ENCODE peak calls at places on chromosomes 11 and 22, in five cellular contexts. L is endothelial cell of umbilical vein, A is Peyer's patch, U is lower lobe of right lung, R is adrenal gland. D is an unnamed sample. For H3K4me1, the result is how much of the 10 kb centered on the place peaks cover.

GRCh38 chr11:78564037-78564888 is 10.4 kb downstream of the NARS2 start:
- DNase-seq in U (no peak), L (peak), R (peak), A (peak), D (peak)

GRCh38 chr11:72023335-72023734 is 24.6 kb downstream of the IL18BP start:
- DNase-seq in L (no peak), A (no peak), R (no peak), U (no peak), D (no peak)

GRCh38 chr11:63813563-63814382 is 517 bp downstream of the SPINDOC start:
- DNase-seq in A (peak), R (peak), L (peak), U (peak), D (peak)

GRCh38 chr22:31081963-31082605 is 966 bp downstream of the SMTN start:
- DNase-seq in R (no peak), A (no peak), U (no peak), L (peak), D (no peak)

GRCh38 chr11:10528121-10528520 is 12.9 kb downstream of the RNF141 start:
- DNase-seq in U (no peak), R (no peak), A (no peak), L (peak), D (no peak)

GRCh38 chr22:20178075-20178921 is 27.4 kb upstream of the CCDC188 start:
- DNase-seq in L (no peak), A (no peak), R (no peak), U (no peak), D (no peak)

GRCh38 chr11:22928207-22928917 is 68.1 kb upstream of the CCDC179 start:
- DNase-seq in R (no peak), U (no peak), L (no peak), A (no peak), D (no peak)

GRCh38 chr22:22424956-22425355 is 83.6 kb downstream of the ZNF280B start:
- DNase-seq in L (no peak), U (no peak), R (no peak), A (no peak), D (no peak)

GRCh38 chr11:69962152-69962551 is 116.0 kb upstream of the ANO1 start:
- DNase-seq in U (no peak), A (no peak), R (no peak), L (peak), D (no peak)

GRCh38 chr22:43203471-43203981 is 16.6 kb upstream of the TTLL12 start:
- DNase-seq in L (no peak), U (no peak), R (peak), A (no peak), D (no peak)

GRCh38 chr22:29593923-29594322 is 9.5 kb upstream of the NF2 start:
- DNase-seq in A (no peak), L (no peak), U (no peak), R (no peak), D (no peak)

GRCh38 chr22:19765477-19766234 is 5.1 kb downstream of the TBX1 start:
- DNase-seq in U (no peak), A (no peak), L (no peak), R (peak), D (no peak)

GRCh38 chr11:32448232-32448631 is 12.9 kb upstream of the WT1 start:
- DNase-seq in U (no peak), R (no peak), A (no peak), L (no peak), D (peak)

GRCh38 chr11:13215157-13215556 is 62.4 kb upstream of the BMAL1 start:
- DNase-seq in R (no peak), L (peak), A (no peak), U (no peak), D (no peak)

GRCh38 chr22:32909561-32910348 is 108.2 kb downstream of the TIMP3 start:
- DNase-seq in A (no peak), L (no peak), R (peak), U (no peak), D (no peak)

GRCh38 chr11:10488581-10489443 is 33.7 kb downstream of the AMPD3 start:
- DNase-seq in R (peak), A (peak), L (no peak), U (no peak), D (no peak)

GRCh38 chr22:48336339-48337060 is 1491.2 kb downstream of the BRD1 start:
- DNase-seq in U (no peak), R (no peak), L (no peak), A (no peak), D (no peak)

GRCh38 chr22:45318168-45318557 is 8.4 kb downstream of the FAM118A start:
- DNase-seq in L (peak), U (peak), R (peak), A (peak), D (peak)

GRCh38 chr11:9757809-9758675 is 94.2 kb downstream of the SWAP70 start:
- DNase-seq in A (peak), U (peak), R (peak), L (peak), D (peak)

GRCh38 chr11:130211781-130212401 is 52.3 kb downstream of the ST14 start:
- DNase-seq in R (peak), L (no peak), A (peak), U (peak), D (no peak)

GRCh38 chr11:46712874-46713576 is 6.0 kb upstream of the F2 start:
- DNase-seq in R (peak), U (no peak), A (no peak), L (no peak), D (no peak)

GRCh38 chr22:46851941-46852340 is 89.5 kb downstream of the TBC1D22A start:
- DNase-seq in R (no peak), A (no peak), U (no peak), L (no peak), D (no peak)

GRCh38 chr11:69240332-69241074 is 53.5 kb upstream of the MYEOV start:
- DNase-seq in R (no peak), U (no peak), A (no peak), L (no peak), D (no peak)

GRCh38 chr11:113114452-113115027 is 153.3 kb downstream of the NCAM1 start:
- DNase-seq in L (no peak), A (no peak), U (no peak), R (peak), D (peak)

GRCh38 chr11:1238767-1239595 is 16.1 kb downstream of the MUC5B start:
- DNase-seq in U (no peak), A (no peak), L (no peak), R (no peak), D (no peak)

GRCh38 chr11:119578466-119579220 is 150.4 kb downstream of the NECTIN1 start:
- DNase-seq in L (no peak), U (no peak), R (no peak), A (no peak), D (peak)

GRCh38 chr22:38203090-38203810 is 1.5 kb downstream of the MAFF start:
- DNase-seq in R (peak), L (peak), U (peak), A (peak), D (no peak)

GRCh38 chr11:2671748-2672147 is 28.0 kb downstream of the KCNQ1OT1 start:
- DNase-seq in L (no peak), U (no peak), A (peak), R (no peak), D (no peak)

GRCh38 chr11:67445515-67445914 is 2.2 kb upstream of the CORO1B start:
- DNase-seq in R (no peak), A (no peak), U (no peak), L (no peak), D (no peak)
- H3K4me1 ChIP-seq in R (under half), A (under half), U (under half), L (under half), D (under half)

GRCh38 chr11:114138411-114138810 is 78.9 kb downstream of the ZBTB16 start:
- DNase-seq in U (no peak), R (no peak), A (no peak), L (no peak), D (no peak)

GRCh38 chr11:114134870-114135269 is 75.4 kb downstream of the ZBTB16 start:
- DNase-seq in L (peak), A (no peak), R (no peak), U (no peak), D (peak)

GRCh38 chr11:114137838-114138237 is 78.3 kb downstream of the ZBTB16 start:
- DNase-seq in L (no peak), R (no peak), U (no peak), A (no peak), D (no peak)

GRCh38 chr11:114135737-114136151 is 76.2 kb downstream of the ZBTB16 start:
- DNase-seq in A (no peak), U (no peak), R (no peak), L (no peak), D (peak)

DNA sequence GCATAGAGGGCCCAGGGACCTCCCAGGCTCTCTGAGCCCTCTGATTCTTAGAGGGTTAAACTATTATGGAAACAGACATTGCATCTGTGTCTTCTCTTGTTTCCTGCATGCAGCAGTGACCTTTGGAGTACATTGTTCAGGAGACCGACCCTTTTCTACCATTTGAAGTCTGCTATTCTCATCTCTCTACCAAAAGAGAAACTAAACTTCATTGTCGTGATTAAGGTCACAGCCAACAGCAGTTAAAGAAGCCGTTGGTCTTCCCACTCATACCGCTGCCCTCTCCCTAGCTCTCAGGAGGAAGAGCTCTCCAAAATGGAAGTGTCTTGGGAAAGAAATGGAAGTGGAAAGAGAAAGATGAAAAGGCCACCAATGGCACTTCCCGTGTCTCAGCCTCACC is 77.5 kb downstream of the ZBTB16 start:
- DNase-seq in A (no peak), U (no peak), L (no peak), R (no peak), D (no peak)
- H3K4me3 ChIP-seq in A (no peak), U (no peak), L (no peak), R (no peak), D (no peak)

DNA sequence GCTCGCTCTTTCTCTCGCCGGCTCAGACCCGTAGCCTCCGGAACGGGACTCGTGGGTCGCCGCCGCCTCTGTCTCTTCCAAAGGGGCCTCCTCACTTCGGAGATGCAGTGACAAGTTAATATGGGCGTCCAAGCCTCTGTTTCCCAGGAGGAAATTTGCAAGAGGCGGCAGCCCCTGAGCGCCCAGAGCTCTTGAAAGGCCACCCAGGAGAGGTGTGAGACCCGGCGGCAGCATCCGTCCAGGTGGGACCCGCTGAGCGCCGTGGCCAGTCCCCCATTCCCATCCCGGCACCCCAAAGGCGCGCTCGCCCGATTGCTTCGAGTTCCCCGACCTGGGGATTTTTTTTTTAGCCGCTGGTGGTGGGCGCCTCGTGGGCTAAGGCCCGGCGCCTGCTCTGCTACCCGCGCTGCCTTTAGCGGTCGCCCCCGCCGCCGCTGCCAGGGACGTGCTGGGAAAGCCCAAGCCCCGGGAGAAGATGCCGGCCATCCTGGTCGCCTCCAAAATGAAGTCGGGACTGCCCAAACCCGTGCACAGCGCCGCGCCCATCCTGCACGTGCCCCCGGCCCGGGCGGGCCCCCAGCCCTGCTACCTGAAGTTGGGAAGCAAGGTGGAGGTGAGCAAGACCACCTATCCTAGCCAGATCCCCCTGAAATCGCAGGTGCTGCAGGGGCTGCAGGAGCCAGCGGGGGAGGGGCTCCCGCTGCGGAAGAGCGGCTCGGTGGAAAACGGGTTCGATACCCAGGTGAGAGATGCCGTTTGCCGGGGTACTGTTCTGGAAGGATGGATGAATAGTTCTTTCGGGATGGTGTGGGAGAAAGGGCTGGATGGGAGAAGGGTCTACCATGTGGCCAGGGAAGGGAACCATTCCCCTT is 820 bp downstream of the NAV2 start:
- DNase-seq in R (no peak), A (no peak), U (peak), L (peak), D (no peak)
- H3K4me1 ChIP-seq in R (under half), A (under half), U (under half), L (under half), D (under half)

GRCh38 chr22:26986884-26987283 is 329.5 kb downstream of the MIAT start:
- DNase-seq in R (no peak), A (no peak), L (no peak), U (no peak), D (peak)
- H3K4me3 ChIP-seq in R (no peak), A (no peak), L (no peak), U (no peak), D (no peak)

DNA sequence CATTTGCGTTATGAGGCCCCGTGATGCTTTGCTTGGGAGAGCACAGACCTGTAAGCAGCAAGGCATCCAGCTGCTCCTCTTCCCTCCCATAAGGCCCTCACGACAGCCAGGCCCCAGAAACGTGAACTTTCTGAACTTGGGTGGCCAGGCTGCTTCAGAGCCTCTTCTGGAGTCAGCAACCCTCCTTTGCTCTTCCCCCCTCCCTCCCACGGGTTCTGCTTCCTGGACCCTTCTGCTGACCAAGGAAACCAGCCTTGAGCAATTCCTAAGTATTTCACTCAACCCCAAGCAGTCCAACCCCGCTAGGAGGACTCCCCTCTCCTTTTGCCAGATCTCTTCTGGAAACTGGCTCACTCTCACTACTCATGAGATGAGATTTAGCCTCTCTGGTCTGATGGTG is 86.1 kb downstream of the UBASH3B start:
- DNase-seq in R (peak), U (peak), L (no peak), A (no peak), D (no peak)
- H3K4me1 ChIP-seq in R (under half), U (under half), L (under half), A (under half), D (under half)

GRCh38 chr11:134048028-134048427 is 20.8 kb upstream of the JAM3 start:
- DNase-seq in U (no peak), A (no peak), R (no peak), L (no peak), D (no peak)
- H3K4me3 ChIP-seq in U (no peak), A (no peak), R (no peak), L (no peak), D (no peak)